ENCODE peak calls at places on chromosome 11, in ten cellular contexts. B is left ventricle myocardium inferior; Q is HepG2; V is fibroblast of lung; I is naive thymus-derived CD4-positive, alpha-beta T cell; C is uterus; K is transverse colon; E is H1; J is endodermal cell; R is right lobe of liver. S is an unnamed sample.

GRCh38 chr11:9817191-9817590 is 153.3 kb downstream of the SWAP70 start:
- DNase-seq in E (no peak), C (no peak), J (no peak), I (no peak), R (no peak), Q (no peak), B (no peak), K (no peak), V (peak; percentile 40), S (no peak)

GRCh38 chr11:77038029-77038824 is 4.0 kb downstream of the B3GNT6 start:
- DNase-seq in C (no peak), J (no peak), B (no peak), K (no peak), Q (no peak), E (no peak), V (no peak), I (no peak), R (no peak), S (peak; percentile 59)

GRCh38 chr11:76380977-76381719 is at the start of the genes GVQW3 and THAP12:
- DNase-seq in J (peak; percentile 98), V (peak; percentile 98), R (peak; percentile 98), B (peak; percentile 97), K (peak; percentile 98), I (peak; percentile 98), C (peak; percentile 98), E (peak; percentile 95), Q (peak; percentile 92), S (peak; percentile 94)

GRCh38 chr11:3674189-3674588 is 3.0 kb upstream of the CHRNA10 start:
- DNase-seq in Q (peak; percentile 5), J (no peak), E (no peak), C (no peak), R (no peak), I (no peak), K (no peak), V (no peak), B (no peak), S (no peak)

GRCh38 chr11:122696662-122697061 is 41.1 kb downstream of the UBASH3B start:
- DNase-seq in R (no peak), C (no peak), B (no peak), K (no peak), I (peak; percentile 70), V (no peak), E (no peak), J (no peak), Q (no peak), S (no peak)

GRCh38 chr11:79263001-79263400 is 177.8 kb downstream of the TENM4 start:
- DNase-seq in E (no peak), V (peak; percentile 71), Q (no peak), B (peak; percentile 84), J (no peak), C (no peak), R (no peak), K (peak; percentile 25), I (no peak), S (no peak)

GRCh38 chr11:28674432-28675076 is 566.4 kb downstream of the METTL15 start:
- DNase-seq in E (peak; percentile 61), C (no peak), R (no peak), V (peak; percentile 68), J (peak; percentile 81), K (no peak), B (no peak), I (no peak), Q (no peak), S (no peak)

GRCh38 chr11:706439-706956 is 467 bp downstream of the EPS8L2 start:
- DNase-seq in R (no peak), K (peak; percentile 64), J (peak; percentile 79), V (peak; percentile 51), I (peak; percentile 21), C (no peak), B (no peak), Q (no peak), E (peak; percentile 69), S (no peak)

GRCh38 chr11:65872555-65873279 is at the start of gene EFEMP2:
- DNase-seq in E (peak; percentile 61), C (peak; percentile 62), J (no peak), K (no peak), B (peak; percentile 61), I (no peak), R (no peak), Q (no peak), V (no peak), S (peak; percentile 84)

GRCh38 chr11:12840871-12841516 is 166.8 kb downstream of the TEAD1 start:
- DNase-seq in Q (no peak), B (no peak), E (no peak), K (no peak), V (peak; percentile 41), C (no peak), I (no peak), J (peak; percentile 50), R (no peak), S (no peak)

GRCh38 chr11:12841946-12842630 is 167.0 kb upstream of the RASSF10 start:
- DNase-seq in K (no peak), E (no peak), C (peak; percentile 58), R (no peak), I (no peak), V (peak; percentile 72), J (no peak), B (no peak), Q (no peak), S (peak; percentile 55)

GRCh38 chr11:12834630-12835029 is 160.4 kb downstream of the TEAD1 start:
- DNase-seq in E (no peak), C (no peak), V (no peak), K (no peak), Q (no peak), B (no peak), I (no peak), J (no peak), R (no peak), S (no peak)

GRCh38 chr11:12835286-12835685 is 161.1 kb downstream of the TEAD1 start:
- DNase-seq in K (no peak), C (no peak), I (no peak), J (no peak), V (no peak), Q (no peak), R (peak; percentile 74), E (no peak), B (no peak), S (no peak)

DNA sequence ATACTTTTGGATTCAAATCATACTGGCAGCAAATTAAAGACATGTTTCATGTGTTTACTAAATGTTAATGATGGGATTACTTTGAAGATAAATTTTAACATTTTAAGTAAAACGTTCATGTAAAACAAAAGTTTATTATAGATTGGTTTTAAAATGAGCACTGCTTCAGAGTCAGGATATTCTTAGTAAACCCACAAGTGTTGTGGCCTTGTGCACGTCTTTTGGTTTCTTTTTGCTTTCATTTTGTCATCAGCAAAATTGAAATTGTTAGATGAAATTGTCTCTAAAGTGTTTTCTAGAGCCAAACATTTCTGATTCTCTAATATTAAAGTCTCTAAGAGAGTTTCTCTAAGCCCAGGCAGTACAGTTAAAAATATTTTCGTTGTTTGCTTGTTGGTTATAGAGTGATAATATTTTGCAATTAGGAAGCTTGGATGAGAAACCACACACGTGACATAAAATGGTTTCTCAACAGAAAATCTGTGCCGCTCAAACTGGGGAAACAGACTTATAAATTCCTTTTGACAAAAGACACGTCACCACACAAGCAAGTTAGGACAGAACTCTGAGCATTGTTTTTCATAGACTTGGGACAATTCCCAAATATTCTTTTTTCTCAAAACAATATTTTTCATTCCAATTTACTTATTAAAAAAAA is 164.4 kb downstream of the TEAD1 start:
- DNase-seq in I (no peak), V (peak; percentile 78), B (no peak), R (no peak), Q (no peak), K (no peak), C (peak; percentile 44), E (no peak), J (no peak), S (no peak)
- H3K4me3 ChIP-seq in I (no peak overlapping the region), V (peak overlapping the region; percentile 38), B (peak overlapping the region; percentile 5), R (peak overlapping the region; percentile 20), Q (no peak overlapping the region), K (no peak overlapping the region), C (peak overlapping the region; percentile 7), E (no peak overlapping the region), J (no peak overlapping the region), S (no peak overlapping the region)

GRCh38 chr11:59164028-59164427 is 7.9 kb upstream of the DTX4 start:
- DNase-seq in J (no peak), Q (no peak), B (no peak), C (no peak), I (no peak), K (no peak), R (no peak), E (no peak), V (no peak), S (no peak)
- H3K36me3 ChIP-seq in J (no peaks in the 10 kb centered on the region), Q (no peaks in the 10 kb centered on the region), B (no peaks in the 10 kb centered on the region), C (no peaks in the 10 kb centered on the region), I (no peaks in the 10 kb centered on the region), K (no peaks in the 10 kb centered on the region), R (no peaks in the 10 kb centered on the region), E (no peaks in the 10 kb centered on the region), V (no peaks in the 10 kb centered on the region), S (no peaks in the 10 kb centered on the region)

GRCh38 chr11:68373189-68373809 is 60.9 kb downstream of the LRP5 start:
- DNase-seq in E (no peak), R (peak; percentile 50), K (no peak), J (no peak), C (peak; percentile 66), I (no peak), V (peak; percentile 72), B (peak; percentile 57), Q (no peak), S (peak; percentile 42)

GRCh38 chr11:68373810-68374501 is 61.6 kb downstream of the LRP5 start:
- DNase-seq in V (peak; percentile 64), Q (peak; percentile 81), B (peak; percentile 72), C (no peak), R (peak; percentile 75), E (no peak), I (no peak), J (no peak), K (peak; percentile 58), S (no peak)

GRCh38 chr11:68375337-68375736 is 62.9 kb downstream of the LRP5 start:
- DNase-seq in J (no peak), Q (no peak), E (no peak), R (no peak), I (no peak), B (no peak), V (no peak), C (no peak), K (no peak), S (no peak)

GRCh38 chr11:68372625-68373024 is 60.2 kb downstream of the LRP5 start:
- DNase-seq in K (no peak), J (no peak), I (no peak), B (no peak), C (no peak), E (no peak), R (peak; percentile 71), Q (no peak), V (no peak), S (no peak)

DNA sequence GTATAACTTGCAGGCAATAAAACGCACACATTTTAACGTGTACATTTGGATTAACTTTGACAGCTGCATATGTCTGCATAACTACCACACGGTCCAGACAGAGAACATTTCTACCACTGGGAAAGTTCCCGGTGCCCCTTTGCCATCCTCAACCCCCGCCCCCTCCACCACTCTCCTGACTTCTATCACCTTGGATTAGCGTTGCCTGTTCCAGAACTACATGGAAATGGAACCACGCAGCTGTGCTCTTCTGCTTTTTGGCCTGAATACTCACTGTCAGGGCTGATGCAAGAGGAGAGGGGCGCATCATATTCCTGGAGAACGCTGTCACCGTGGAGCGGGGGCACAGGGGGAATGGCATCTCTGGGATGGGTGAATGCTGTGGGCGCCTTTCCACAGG is 62.1 kb downstream of the LRP5 start:
- DNase-seq in J (no peak), V (no peak), C (no peak), I (no peak), R (no peak), E (no peak), B (no peak), K (no peak), Q (no peak), S (no peak)
- H3K4me1 ChIP-seq in J (no peaks in the 10 kb centered on the region), V (peaks cover 22% of the 10 kb centered on the region), C (no peaks in the 10 kb centered on the region), I (no peaks in the 10 kb centered on the region), R (no peaks in the 10 kb centered on the region), E (no peaks in the 10 kb centered on the region), B (peaks cover 98% of the 10 kb centered on the region), K (peaks cover 56% of the 10 kb centered on the region), Q (peaks cover 49% of the 10 kb centered on the region), S (peaks cover 22% of the 10 kb centered on the region)

GRCh38 chr11:61908730-61909622 is 8.4 kb downstream of the RAB3IL1 start:
- DNase-seq in E (no peak), B (peak; percentile 74), C (no peak), I (no peak), Q (no peak), R (peak; percentile 75), J (no peak), V (no peak), K (peak; percentile 39), S (no peak)
- H3K4me3 ChIP-seq in E (no peak overlapping the region), B (no peak overlapping the region), C (no peak overlapping the region), I (no peak overlapping the region), Q (no peak overlapping the region), R (no peak overlapping the region), J (no peak overlapping the region), V (no peak overlapping the region), K (no peak overlapping the region), S (no peak overlapping the region)